ENCODE peak calls at places on chromosome 12, in five cellular contexts. One of them, this sample, is unnamed.

GRCh38 chr12:75478395-75478794 is 2.2 kb upstream of the GLIPR1 start:
- DNase-seq in H1: no peak
- DNase-seq in IMR-90: peak
- DNase-seq in spleen: no peak
- DNase-seq in HCT116: no peak
- DNase-seq in this sample: no peak

GRCh38 chr12:74449872-74450271 is 87.8 kb upstream of the ATXN7L3B start:
- DNase-seq in IMR-90: peak
- DNase-seq in HCT116: peak
- DNase-seq in H1: no peak
- DNase-seq in spleen: no peak
- DNase-seq in this sample: peak

GRCh38 chr12:109092484-109093021 is 719 bp downstream of the ALKBH2 start:
- DNase-seq in IMR-90: no peak
- DNase-seq in HCT116: no peak
- DNase-seq in H1: no peak
- DNase-seq in spleen: no peak
- DNase-seq in this sample: no peak

GRCh38 chr12:62983594-62983993 is 48.6 kb upstream of the PPM1H start:
- DNase-seq in H1: no peak
- DNase-seq in IMR-90: no peak
- DNase-seq in HCT116: peak
- DNase-seq in spleen: no peak
- DNase-seq in this sample: no peak

GRCh38 chr12:113196996-113197395 is 11.5 kb downstream of the RITA1 start:
- DNase-seq in IMR-90: peak
- DNase-seq in HCT116: peak
- DNase-seq in spleen: no peak
- DNase-seq in H1: peak
- DNase-seq in this sample: peak

GRCh38 chr12:69442894-69443293 is 27.3 kb upstream of the FRS2 start:
- DNase-seq in H1: no peak
- DNase-seq in spleen: no peak
- DNase-seq in IMR-90: peak
- DNase-seq in HCT116: no peak
- DNase-seq in this sample: peak

GRCh38 chr12:78392918-78393317 is 471.7 kb upstream of the SYT1 start:
- DNase-seq in spleen: no peak
- DNase-seq in IMR-90: peak
- DNase-seq in H1: no peak
- DNase-seq in HCT116: no peak
- DNase-seq in this sample: no peak

GRCh38 chr12:50620050-50620974 is 115.5 kb downstream of the DIP2B start:
- DNase-seq in IMR-90: peak
- DNase-seq in spleen: no peak
- DNase-seq in HCT116: no peak
- DNase-seq in H1: no peak
- DNase-seq in this sample: peak

GRCh38 chr12:85825751-85826150 is 10.5 kb downstream of the RASSF9 start:
- DNase-seq in H1: no peak
- DNase-seq in HCT116: no peak
- DNase-seq in IMR-90: no peak
- DNase-seq in spleen: no peak
- DNase-seq in this sample: no peak

GRCh38 chr12:46318037-46318436 is 49.2 kb upstream of the SLC38A1 start:
- DNase-seq in H1: no peak
- DNase-seq in spleen: no peak
- DNase-seq in HCT116: no peak
- DNase-seq in IMR-90: no peak
- DNase-seq in this sample: no peak

GRCh38 chr12:49524660-49525324 is 14.0 kb upstream of the KCNH3 start:
- DNase-seq in H1: no peak
- DNase-seq in HCT116: no peak
- DNase-seq in IMR-90: no peak
- DNase-seq in spleen: no peak
- DNase-seq in this sample: no peak

GRCh38 chr12:76489737-76490136 is 69.8 kb downstream of the OSBPL8 start:
- DNase-seq in HCT116: no peak
- DNase-seq in spleen: no peak
- DNase-seq in H1: no peak
- DNase-seq in IMR-90: peak
- DNase-seq in this sample: no peak

GRCh38 chr12:49556391-49557186 is 11.4 kb downstream of the MCRS1 start:
- DNase-seq in H1: no peak
- DNase-seq in HCT116: no peak
- DNase-seq in IMR-90: no peak
- DNase-seq in spleen: peak
- DNase-seq in this sample: no peak

GRCh38 chr12:12333980-12334709 is 15.9 kb downstream of the MANSC1 start:
- DNase-seq in IMR-90: peak
- DNase-seq in H1: peak
- DNase-seq in spleen: peak
- DNase-seq in HCT116: peak
- DNase-seq in this sample: peak

GRCh38 chr12:64169999-64170398 is 52.1 kb downstream of the KICS2 start:
- DNase-seq in spleen: no peak
- DNase-seq in HCT116: no peak
- DNase-seq in H1: no peak
- DNase-seq in IMR-90: no peak
- DNase-seq in this sample: no peak

GRCh38 chr12:19198272-19198671 is 68.7 kb downstream of the PLEKHA5 start:
- DNase-seq in H1: no peak
- DNase-seq in HCT116: no peak
- DNase-seq in spleen: no peak
- DNase-seq in IMR-90: peak
- DNase-seq in this sample: no peak

GRCh38 chr12:48602192-48602989 is 32.5 kb upstream of the LALBA start:
- DNase-seq in IMR-90: no peak
- DNase-seq in spleen: no peak
- DNase-seq in H1: no peak
- DNase-seq in HCT116: no peak
- DNase-seq in this sample: no peak

GRCh38 chr12:18140969-18141368 is 51.0 kb upstream of the RERGL start:
- DNase-seq in H1: no peak
- DNase-seq in spleen: no peak
- DNase-seq in IMR-90: no peak
- DNase-seq in HCT116: no peak
- DNase-seq in this sample: no peak

GRCh38 chr12:105977256-105978051 is 161.3 kb downstream of the NUAK1 start:
- DNase-seq in spleen: no peak
- DNase-seq in HCT116: no peak
- DNase-seq in IMR-90: peak
- DNase-seq in H1: no peak
- DNase-seq in this sample: no peak

GRCh38 chr12:90741611-90742010 is 213.4 kb downstream of the CCER1 start:
- DNase-seq in H1: no peak
- DNase-seq in HCT116: no peak
- DNase-seq in IMR-90: no peak
- DNase-seq in spleen: no peak
- DNase-seq in this sample: no peak

GRCh38 chr12:103397536-103397935 is 98.2 kb downstream of the C12orf42 start:
- DNase-seq in H1: no peak
- DNase-seq in IMR-90: no peak
- DNase-seq in HCT116: no peak
- DNase-seq in spleen: no peak
- DNase-seq in this sample: no peak

GRCh38 chr12:69069479-69069878 is 136.5 kb upstream of the CPM start:
- DNase-seq in H1: no peak
- DNase-seq in HCT116: no peak
- DNase-seq in spleen: no peak
- DNase-seq in IMR-90: no peak
- DNase-seq in this sample: no peak

GRCh38 chr12:113477842-113478215 is 6.2 kb upstream of the LHX5 start:
- DNase-seq in spleen: no peak
- DNase-seq in HCT116: no peak
- DNase-seq in IMR-90: no peak
- DNase-seq in H1: no peak
- DNase-seq in this sample: no peak

GRCh38 chr12:46296822-46297221 is 28.0 kb upstream of the SLC38A1 start:
- DNase-seq in spleen: no peak
- DNase-seq in HCT116: no peak
- DNase-seq in IMR-90: no peak
- DNase-seq in H1: no peak
- DNase-seq in this sample: no peak

GRCh38 chr12:89750821-89751227 is 42.2 kb upstream of the ATP2B1 start:
- DNase-seq in HCT116: no peak
- DNase-seq in H1: no peak
- DNase-seq in spleen: no peak
- DNase-seq in IMR-90: no peak
- DNase-seq in this sample: no peak

GRCh38 chr12:70919597-70920035 is 922 bp downstream of the PTPRR start:
- DNase-seq in IMR-90: no peak
- DNase-seq in spleen: no peak
- DNase-seq in H1: no peak
- DNase-seq in HCT116: no peak
- DNase-seq in this sample: no peak

GRCh38 chr12:115998119-115998633 is 279.3 kb downstream of the MED13L start:
- DNase-seq in spleen: no peak
- DNase-seq in H1: peak
- DNase-seq in IMR-90: peak
- DNase-seq in HCT116: peak
- DNase-seq in this sample: peak

GRCh38 chr12:34598352-34598827 is 576.1 kb downstream of the ALG10 start:
- DNase-seq in HCT116: no peak
- DNase-seq in IMR-90: no peak
- DNase-seq in spleen: peak
- DNase-seq in H1: no peak
- DNase-seq in this sample: no peak

GRCh38 chr12:67068773-67069450 is 200.2 kb upstream of the CAND1 start:
- DNase-seq in IMR-90: peak
- DNase-seq in HCT116: no peak
- DNase-seq in spleen: peak
- DNase-seq in H1: peak
- DNase-seq in this sample: no peak

DNA sequence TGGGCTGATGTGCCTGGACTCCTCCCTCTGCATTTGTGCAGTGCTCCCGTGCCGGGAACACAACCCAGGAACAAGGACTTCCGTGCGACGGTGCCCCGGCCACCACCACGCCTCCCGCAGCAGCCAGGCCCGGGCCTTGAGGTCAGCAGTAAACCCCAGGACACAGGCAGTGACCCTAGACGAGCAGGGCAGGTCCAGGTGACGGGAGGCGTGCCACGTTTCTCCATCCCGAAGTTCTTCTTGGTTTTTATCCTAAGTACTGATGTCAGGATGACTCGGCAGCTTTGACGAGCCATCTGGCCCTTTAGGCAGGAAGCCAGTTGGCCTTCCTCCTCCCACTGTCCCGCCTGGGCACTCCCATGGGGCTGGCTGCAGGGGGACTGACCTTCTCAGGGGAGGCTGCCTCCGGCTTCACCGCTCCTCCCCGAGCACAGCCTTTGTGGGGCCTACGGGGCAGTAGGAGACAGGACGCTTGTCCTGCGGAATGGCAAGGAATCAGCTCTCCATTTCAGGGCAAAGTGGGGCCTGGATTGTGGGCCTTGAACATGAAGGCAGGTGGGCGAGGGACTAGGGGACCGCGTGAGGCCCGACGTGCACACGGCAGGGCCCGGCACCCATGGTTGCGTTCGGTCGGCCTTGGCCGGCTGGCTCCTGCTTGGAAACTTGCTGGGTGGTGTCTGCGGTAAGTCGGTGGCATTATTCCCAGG is 94.1 kb downstream of the FBXL14 start:
- DNase-seq in IMR-90: peak
- DNase-seq in HCT116: no peak
- DNase-seq in H1: no peak
- DNase-seq in spleen: no peak
- DNase-seq in this sample: no peak
- TF ChIP-seq POLR2A in IMR-90: no peak
- TF ChIP-seq POLR2A in HCT116: no peak
- TF ChIP-seq POLR2A in H1: no peak
- TF ChIP-seq POLR2A in spleen: no peak
- TF ChIP-seq POLR2A in this sample: no peak

GRCh38 chr12:131929530-131930456 is 717 bp downstream of the PUS1 start:
- DNase-seq in IMR-90: peak
- DNase-seq in H1: no peak
- DNase-seq in HCT116: no peak
- DNase-seq in spleen: peak
- DNase-seq in this sample: no peak

GRCh38 chr12:131927110-131928079 is 1.7 kb upstream of the PUS1 start:
- DNase-seq in IMR-90: no peak
- DNase-seq in HCT116: no peak
- DNase-seq in H1: no peak
- DNase-seq in spleen: no peak
- DNase-seq in this sample: no peak

GRCh38 chr12:131928080-131928764 is 854 bp upstream of the PUS1 start:
- DNase-seq in spleen: no peak
- DNase-seq in H1: no peak
- DNase-seq in HCT116: no peak
- DNase-seq in IMR-90: peak
- DNase-seq in this sample: no peak

GRCh38 chr12:131930510-131930909 is 1.4 kb downstream of the PUS1 start:
- DNase-seq in IMR-90: no peak
- DNase-seq in H1: no peak
- DNase-seq in HCT116: no peak
- DNase-seq in spleen: no peak
- DNase-seq in this sample: no peak

GRCh38 chr12:131928765-131929529 is at the start of gene PUS1:
- DNase-seq in H1: peak
- DNase-seq in IMR-90: peak
- DNase-seq in HCT116: peak
- DNase-seq in spleen: peak
- DNase-seq in this sample: peak
- TF ChIP-seq POLR2A in H1: peak
- TF ChIP-seq POLR2A in IMR-90: peak
- TF ChIP-seq POLR2A in HCT116: peak
- TF ChIP-seq POLR2A in spleen: no peak
- TF ChIP-seq POLR2A in this sample: peak

GRCh38 chr12:58920102-58920955 is at the start of gene LRIG3:
- DNase-seq in HCT116: peak
- DNase-seq in IMR-90: peak
- DNase-seq in spleen: peak
- DNase-seq in H1: peak
- DNase-seq in this sample: peak
- TF ChIP-seq POLR2A in HCT116: no peak
- TF ChIP-seq POLR2A in IMR-90: no peak
- TF ChIP-seq POLR2A in spleen: no peak
- TF ChIP-seq POLR2A in H1: no peak
- TF ChIP-seq POLR2A in this sample: peak

DNA sequence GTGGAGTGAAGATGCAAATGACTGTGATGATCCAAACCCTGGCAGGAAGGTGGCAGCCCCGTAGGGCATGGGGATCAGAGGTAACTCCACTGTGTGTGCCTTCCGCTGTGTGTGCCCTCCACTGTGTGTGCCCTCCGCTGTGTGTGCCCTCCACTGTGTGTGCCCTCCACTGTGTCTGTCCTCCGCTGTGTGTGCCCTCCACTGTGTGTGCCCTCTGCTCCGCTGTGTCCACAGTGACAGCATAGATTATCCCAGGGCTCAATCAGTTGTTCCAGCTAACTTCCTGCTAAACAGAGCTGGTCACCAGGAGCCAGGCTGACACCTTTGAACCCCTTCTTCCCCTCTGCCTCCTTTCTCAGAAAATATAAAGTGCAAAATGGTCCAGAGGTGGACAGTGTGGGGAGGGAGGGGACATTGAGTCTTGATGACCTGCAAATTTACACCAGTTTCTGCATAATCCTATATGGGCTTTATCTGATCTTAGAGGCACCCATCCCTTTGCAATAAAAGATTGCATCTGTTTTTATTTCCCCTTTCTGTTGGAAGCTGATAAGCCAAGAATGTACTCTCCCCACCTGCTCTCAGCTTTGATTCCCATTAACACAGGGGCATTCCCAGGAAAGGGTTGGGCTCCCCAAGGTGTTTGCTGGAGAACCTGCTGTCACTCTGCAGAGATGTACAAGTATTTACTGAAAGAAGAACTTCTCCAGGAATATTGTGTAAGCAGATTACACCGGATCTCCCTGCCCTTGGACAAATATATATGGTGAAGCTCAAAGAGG is 21.6 kb upstream of the HNF1A start:
- DNase-seq in HCT116: no peak
- DNase-seq in spleen: no peak
- DNase-seq in H1: no peak
- DNase-seq in IMR-90: no peak
- DNase-seq in this sample: no peak
- TF ChIP-seq POLR2A in HCT116: no peak
- TF ChIP-seq POLR2A in spleen: no peak
- TF ChIP-seq POLR2A in H1: no peak
- TF ChIP-seq POLR2A in IMR-90: no peak
- TF ChIP-seq POLR2A in this sample: no peak

This sample was measured in H54.